ENCODE peak calls at places on chromosomes 12 and 14, in nine cellular contexts. F is SK-N-SH, J is MM.1S, P is adrenal gland, R is endodermal cell, Q is lung, L is IMR-90, V is PC-3, Z is left ventricle myocardium inferior. S is an unnamed sample.

GRCh38 chr12:20490213-20490612 is 121.9 kb downstream of the PDE3A start:
- DNase-seq in Q (no peak), V (no peak), P (no peak), J (no peak), L (peak; percentile 35), Z (no peak), F (no peak), R (no peak), S (no peak)

GRCh38 chr12:121792607-121793500 is 634 bp downstream of the RHOF start:
- DNase-seq in F (no peak), L (no peak), R (peak; percentile 87), J (no peak), P (peak; percentile 63), V (peak; percentile 36), Q (peak; percentile 53), Z (peak; percentile 54), S (peak; percentile 16)

GRCh38 chr12:38502420-38502819 is 185.8 kb downstream of the ALG10B start:
- DNase-seq in V (no peak), F (peak; percentile 1), J (no peak), Z (no peak), P (no peak), R (no peak), L (no peak), Q (no peak), S (peak; percentile 46)

GRCh38 chr14:89755816-89756215 is 198.7 kb downstream of the EFCAB11 start:
- DNase-seq in J (no peak), Z (peak; percentile 78), R (no peak), Q (no peak), V (no peak), L (no peak), P (no peak), F (no peak), S (no peak)

GRCh38 chr14:92317511-92317910 is 5.5 kb upstream of the SLC24A4 start:
- DNase-seq in F (no peak), R (no peak), J (no peak), Z (no peak), P (no peak), L (peak; percentile 38), Q (no peak), V (peak; percentile 7), S (no peak)

GRCh38 chr14:55180434-55180833 is 11.0 kb downstream of the DLGAP5 start:
- DNase-seq in R (no peak), J (peak; percentile 59), P (no peak), F (no peak), Z (no peak), V (no peak), Q (no peak), L (peak; percentile 38), S (no peak)

GRCh38 chr14:52538648-52539047 is 13.7 kb downstream of the TXNDC16 start:
- DNase-seq in P (no peak), L (no peak), Z (no peak), Q (no peak), R (no peak), J (no peak), V (no peak), F (no peak), S (no peak)

GRCh38 chr14:51597511-51597920 is 54.2 kb upstream of the FRMD6 start:
- DNase-seq in Q (no peak), J (no peak), L (peak; percentile 79), V (no peak), P (no peak), Z (no peak), R (no peak), F (no peak), S (no peak)

GRCh38 chr12:130838951-130839769 is at the start of gene STX2:
- DNase-seq in V (peak; percentile 90), F (peak; percentile 99), P (peak; percentile 87), J (peak; percentile 61), Z (peak; percentile 90), Q (peak; percentile 84), L (peak; percentile 74), R (peak; percentile 97), S (peak; percentile 93)

GRCh38 chr14:69693145-69693544 is 73.8 kb upstream of the SRSF5 start:
- DNase-seq in Q (no peak), P (no peak), J (peak; percentile 12), L (no peak), F (no peak), Z (peak; percentile 45), V (no peak), R (peak; percentile 75), S (no peak)

GRCh38 chr12:23204933-23205778 is 580.2 kb downstream of the ETNK1 start:
- DNase-seq in J (peak; percentile 76), P (no peak), Q (no peak), Z (no peak), F (peak; percentile 43), V (peak; percentile 47), L (peak; percentile 67), R (no peak), S (peak; percentile 11)

GRCh38 chr14:103724116-103724515 is 8.5 kb downstream of the ZFYVE21 start:
- DNase-seq in Z (peak; percentile 75), L (peak; percentile 36), J (no peak), F (peak; percentile 56), V (no peak), R (no peak), Q (no peak), P (peak; percentile 88), S (peak; percentile 76)

GRCh38 chr12:121933522-121934317 is 15.3 kb downstream of the CFAP251 start:
- DNase-seq in V (no peak), F (no peak), Q (peak; percentile 63), P (peak; percentile 54), L (peak; percentile 42), J (no peak), R (peak; percentile 94), Z (no peak), S (peak; percentile 31)

GRCh38 chr14:96145116-96145864 is 59.3 kb upstream of the BDKRB2 start:
- DNase-seq in R (no peak), L (peak; percentile 91), F (no peak), Z (no peak), P (no peak), J (no peak), Q (no peak), V (peak; percentile 22), S (no peak)

GRCh38 chr12:93245543-93245942 is 132.2 kb upstream of the NUDT4 start:
- DNase-seq in P (no peak), L (no peak), R (peak; percentile 67), V (no peak), Q (no peak), J (peak; percentile 95), F (no peak), Z (no peak), S (no peak)

GRCh38 chr14:71552809-71553208 is 379.4 kb upstream of the RGS6 start:
- DNase-seq in V (no peak), L (no peak), Q (no peak), P (no peak), R (no peak), J (no peak), Z (no peak), F (no peak), S (no peak)

DNA sequence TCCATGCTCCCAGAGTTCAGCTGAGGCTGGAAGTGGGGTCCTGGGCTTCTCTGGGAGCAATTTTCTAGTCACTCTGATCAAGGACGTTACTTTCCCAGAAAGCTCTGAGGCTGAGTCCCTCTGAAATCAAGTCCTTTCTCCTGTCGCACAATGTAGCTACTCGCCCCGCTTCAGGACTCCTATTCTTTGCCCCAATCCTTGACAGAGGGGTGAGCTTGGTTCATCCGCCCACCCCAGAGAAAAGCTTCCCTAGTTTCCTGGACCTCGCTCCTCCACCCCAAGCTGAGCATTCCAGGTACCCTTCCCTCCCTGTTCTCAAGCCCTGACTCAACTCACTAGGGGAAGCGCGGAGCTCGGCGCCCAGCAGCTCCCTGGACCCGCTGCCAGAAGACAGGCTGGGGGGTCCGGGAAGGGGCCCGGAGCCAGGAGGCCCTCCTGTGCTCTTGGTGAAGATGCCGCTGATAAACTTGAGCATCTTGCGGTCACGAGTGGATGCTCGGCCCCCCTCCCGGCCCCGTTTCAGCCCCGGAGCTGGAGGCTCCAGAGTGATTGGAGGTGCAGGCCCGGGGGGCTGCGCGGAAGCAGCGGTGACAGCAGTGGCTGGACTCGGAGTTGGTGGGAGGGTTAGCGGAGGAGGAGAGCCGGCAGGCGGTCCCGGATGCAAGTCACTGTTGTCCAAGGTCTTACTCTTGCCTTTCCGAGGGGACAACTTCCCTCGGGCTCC is 1.6 kb downstream of the AGAP2 start:
- DNase-seq in L (no peak), P (no peak), R (peak; percentile 78), J (no peak), F (no peak), Z (no peak), V (no peak), Q (no peak), S (no peak)
- H3K4me3 ChIP-seq in L (no peak overlapping the region), P (no peak overlapping the region), R (peak overlapping the region; percentile 58), J (no peak overlapping the region), F (no peak overlapping the region), Z (peak overlapping the region; percentile 68), V (peak overlapping the region; percentile 64), Q (no peak overlapping the region), S (no peak overlapping the region)

GRCh38 chr12:49983892-49984291 is 11.1 kb downstream of the AQP6 start:
- DNase-seq in Q (no peak), R (peak; percentile 71), Z (no peak), V (peak; percentile 58), P (peak; percentile 26), F (peak; percentile 62), L (peak; percentile 92), J (no peak), S (peak; percentile 86)

GRCh38 chr12:49984476-49984890 is 11.7 kb downstream of the AQP6 start:
- DNase-seq in Q (no peak), J (no peak), R (peak; percentile 54), P (no peak), V (no peak), L (no peak), Z (no peak), F (no peak), S (peak; percentile 61)

GRCh38 chr12:49984960-49985359 is 12.2 kb downstream of the AQP6 start:
- DNase-seq in V (no peak), Z (no peak), J (no peak), R (no peak), L (no peak), P (no peak), Q (no peak), F (no peak), S (no peak)

GRCh38 chr12:49980501-49981158 is 7.9 kb downstream of the AQP6 start:
- DNase-seq in P (no peak), Z (no peak), V (no peak), Q (no peak), F (peak; percentile 30), L (no peak), R (peak; percentile 41), J (no peak), S (peak; percentile 62)

GRCh38 chr12:49982246-49983229 is 9.8 kb downstream of the AQP6 start:
- DNase-seq in J (no peak), P (no peak), V (no peak), Q (no peak), Z (no peak), R (peak; percentile 31), F (no peak), L (peak; percentile 46), S (no peak)
- TF ChIP-seq CTCF in J (no peak), P (no peak), V (no peak), Q (no peak), Z (no peak), R (no peak), F (no peak), L (no peak), S (no peak)

GRCh38 chr14:99560403-99560802 is 43.6 kb downstream of the CCDC85C start:
- DNase-seq in Z (no peak), L (no peak), J (no peak), Q (no peak), F (no peak), P (no peak), V (no peak), R (no peak), S (no peak)
- H3K4me1 ChIP-seq in Z (peaks cover 62% of the 10 kb centered on the region), L (peaks cover 30% of the 10 kb centered on the region), J (no peaks in the 10 kb centered on the region), Q (peaks cover 27% of the 10 kb centered on the region), F (peaks cover 28% of the 10 kb centered on the region), P (peaks cover 39% of the 10 kb centered on the region), V (peaks cover 36% of the 10 kb centered on the region), R (no peaks in the 10 kb centered on the region), S (peaks cover 53% of the 10 kb centered on the region)

GRCh38 chr12:9864913-9865675 is 4.1 kb downstream of the CLEC2B start:
- DNase-seq in R (no peak), V (no peak), P (no peak), F (no peak), J (peak; percentile 14), Z (no peak), Q (no peak), L (no peak), S (no peak)
- H3K4me3 ChIP-seq in R (no peak overlapping the region), V (no peak overlapping the region), P (peak overlapping the region; percentile 23), F (no peak overlapping the region), J (no peak overlapping the region), Z (peak overlapping the region; percentile 63), Q (no peak overlapping the region), L (no peak overlapping the region), S (no peak overlapping the region)